ENCODE peak calls at places on chromosomes 11 and 22, in six cellular contexts. One of them, this sample, is unnamed.

GRCh38 chr22:43953988-43954771 is 1.1 kb upstream of the SAMM50 start:
- DNase-seq in right lobe of liver: no peak
- DNase-seq in Calu3: no peak
- DNase-seq in NB4: peak
- DNase-seq in BJ: no peak
- DNase-seq in heart right ventricle: no peak
- DNase-seq in this sample: no peak

GRCh38 chr22:41641854-41642253 is 20.8 kb downstream of the XRCC6 start:
- DNase-seq in Calu3: no peak
- DNase-seq in BJ: no peak
- DNase-seq in right lobe of liver: peak
- DNase-seq in heart right ventricle: no peak
- DNase-seq in NB4: no peak
- DNase-seq in this sample: no peak

GRCh38 chr11:71240865-71241691 is 11.3 kb downstream of the SHANK2 start:
- DNase-seq in right lobe of liver: peak
- DNase-seq in NB4: peak
- DNase-seq in BJ: peak
- DNase-seq in heart right ventricle: no peak
- DNase-seq in Calu3: peak
- DNase-seq in this sample: no peak

GRCh38 chr11:70191495-70192140 is 11.5 kb upstream of the FADD start:
- DNase-seq in heart right ventricle: peak
- DNase-seq in BJ: no peak
- DNase-seq in Calu3: peak
- DNase-seq in right lobe of liver: peak
- DNase-seq in NB4: peak
- DNase-seq in this sample: peak

GRCh38 chr22:49016909-49017768 is 810.5 kb downstream of the BRD1 start:
- DNase-seq in BJ: no peak
- DNase-seq in Calu3: no peak
- DNase-seq in heart right ventricle: no peak
- DNase-seq in NB4: no peak
- DNase-seq in right lobe of liver: peak
- DNase-seq in this sample: no peak

GRCh38 chr11:34840736-34841386 is 75.3 kb downstream of the APIP start:
- DNase-seq in BJ: no peak
- DNase-seq in heart right ventricle: no peak
- DNase-seq in NB4: peak
- DNase-seq in Calu3: peak
- DNase-seq in right lobe of liver: peak
- DNase-seq in this sample: peak

GRCh38 chr11:79209540-79210266 is 231.1 kb downstream of the TENM4 start:
- DNase-seq in heart right ventricle: peak
- DNase-seq in Calu3: no peak
- DNase-seq in BJ: no peak
- DNase-seq in NB4: no peak
- DNase-seq in right lobe of liver: no peak
- DNase-seq in this sample: no peak

GRCh38 chr11:13090228-13090708 is 81.2 kb downstream of the RASSF10 start:
- DNase-seq in heart right ventricle: no peak
- DNase-seq in right lobe of liver: no peak
- DNase-seq in Calu3: no peak
- DNase-seq in NB4: peak
- DNase-seq in BJ: no peak
- DNase-seq in this sample: no peak

GRCh38 chr22:25235547-25236290 is 16.3 kb downstream of the CRYBB2 start:
- DNase-seq in BJ: no peak
- DNase-seq in right lobe of liver: peak
- DNase-seq in NB4: peak
- DNase-seq in heart right ventricle: peak
- DNase-seq in Calu3: peak
- DNase-seq in this sample: peak

GRCh38 chr22:45316796-45317526 is 7.2 kb downstream of the FAM118A start:
- DNase-seq in BJ: no peak
- DNase-seq in right lobe of liver: no peak
- DNase-seq in Calu3: no peak
- DNase-seq in heart right ventricle: no peak
- DNase-seq in NB4: no peak
- DNase-seq in this sample: no peak

GRCh38 chr11:122769126-122769780 is 69.0 kb upstream of the CRTAM start:
- DNase-seq in right lobe of liver: no peak
- DNase-seq in heart right ventricle: no peak
- DNase-seq in NB4: no peak
- DNase-seq in Calu3: no peak
- DNase-seq in BJ: no peak
- DNase-seq in this sample: peak

GRCh38 chr22:36470994-36471331 is 10.5 kb downstream of the TXN2 start:
- DNase-seq in right lobe of liver: no peak
- DNase-seq in Calu3: no peak
- DNase-seq in NB4: no peak
- DNase-seq in heart right ventricle: no peak
- DNase-seq in BJ: no peak
- DNase-seq in this sample: no peak

GRCh38 chr22:19705181-19705934 is 8.9 kb upstream of the SEPTIN5 start:
- DNase-seq in right lobe of liver: no peak
- DNase-seq in NB4: no peak
- DNase-seq in Calu3: no peak
- DNase-seq in heart right ventricle: no peak
- DNase-seq in BJ: no peak
- DNase-seq in this sample: no peak

GRCh38 chr11:10263929-10264328 is 30.1 kb downstream of the SBF2 start:
- DNase-seq in Calu3: no peak
- DNase-seq in BJ: peak
- DNase-seq in heart right ventricle: no peak
- DNase-seq in NB4: no peak
- DNase-seq in right lobe of liver: no peak
- DNase-seq in this sample: no peak

GRCh38 chr11:57668467-57668890 is 565 bp downstream of the ZDHHC5 start:
- DNase-seq in Calu3: no peak
- DNase-seq in NB4: peak
- DNase-seq in right lobe of liver: no peak
- DNase-seq in heart right ventricle: no peak
- DNase-seq in BJ: no peak
- DNase-seq in this sample: peak

GRCh38 chr11:19380375-19380774 is 139.6 kb upstream of the E2F8 start:
- DNase-seq in NB4: peak
- DNase-seq in right lobe of liver: no peak
- DNase-seq in Calu3: peak
- DNase-seq in heart right ventricle: no peak
- DNase-seq in BJ: peak
- DNase-seq in this sample: no peak

GRCh38 chr22:26056455-26056854 is 112.8 kb upstream of the SEZ6L start:
- DNase-seq in NB4: no peak
- DNase-seq in right lobe of liver: no peak
- DNase-seq in heart right ventricle: no peak
- DNase-seq in Calu3: no peak
- DNase-seq in BJ: no peak
- DNase-seq in this sample: no peak

GRCh38 chr22:26669060-26669481 is 11.7 kb downstream of the MIAT start:
- DNase-seq in right lobe of liver: no peak
- DNase-seq in NB4: peak
- DNase-seq in heart right ventricle: no peak
- DNase-seq in BJ: no peak
- DNase-seq in Calu3: peak
- DNase-seq in this sample: peak

GRCh38 chr11:68282141-68282860 is 10.5 kb upstream of the C11orf24 start:
- DNase-seq in BJ: no peak
- DNase-seq in right lobe of liver: no peak
- DNase-seq in Calu3: no peak
- DNase-seq in NB4: peak
- DNase-seq in heart right ventricle: no peak
- DNase-seq in this sample: peak

GRCh38 chr11:9672288-9672916 is 8.5 kb downstream of the SWAP70 start:
- DNase-seq in right lobe of liver: no peak
- DNase-seq in BJ: no peak
- DNase-seq in Calu3: no peak
- DNase-seq in heart right ventricle: no peak
- DNase-seq in NB4: no peak
- DNase-seq in this sample: peak

GRCh38 chr22:20128902-20129746 is 2.5 kb upstream of the ZDHHC8 start:
- DNase-seq in Calu3: peak
- DNase-seq in right lobe of liver: peak
- DNase-seq in BJ: no peak
- DNase-seq in heart right ventricle: no peak
- DNase-seq in NB4: peak
- DNase-seq in this sample: peak

GRCh38 chr11:74094393-74094792 is 76.4 kb downstream of the C2CD3 start:
- DNase-seq in NB4: no peak
- DNase-seq in heart right ventricle: no peak
- DNase-seq in Calu3: no peak
- DNase-seq in BJ: no peak
- DNase-seq in right lobe of liver: no peak
- DNase-seq in this sample: no peak

GRCh38 chr11:74086242-74086884 is 77.5 kb upstream of the UCP3 start:
- DNase-seq in NB4: no peak
- DNase-seq in right lobe of liver: no peak
- DNase-seq in Calu3: no peak
- DNase-seq in BJ: no peak
- DNase-seq in heart right ventricle: no peak
- DNase-seq in this sample: no peak

GRCh38 chr11:74092425-74092824 is 78.4 kb downstream of the C2CD3 start:
- DNase-seq in heart right ventricle: no peak
- DNase-seq in Calu3: no peak
- DNase-seq in BJ: no peak
- DNase-seq in NB4: no peak
- DNase-seq in right lobe of liver: no peak
- DNase-seq in this sample: no peak

GRCh38 chr11:74091549-74091948 is 79.3 kb downstream of the C2CD3 start:
- DNase-seq in heart right ventricle: no peak
- DNase-seq in Calu3: no peak
- DNase-seq in NB4: no peak
- DNase-seq in right lobe of liver: no peak
- DNase-seq in BJ: no peak
- DNase-seq in this sample: no peak

DNA sequence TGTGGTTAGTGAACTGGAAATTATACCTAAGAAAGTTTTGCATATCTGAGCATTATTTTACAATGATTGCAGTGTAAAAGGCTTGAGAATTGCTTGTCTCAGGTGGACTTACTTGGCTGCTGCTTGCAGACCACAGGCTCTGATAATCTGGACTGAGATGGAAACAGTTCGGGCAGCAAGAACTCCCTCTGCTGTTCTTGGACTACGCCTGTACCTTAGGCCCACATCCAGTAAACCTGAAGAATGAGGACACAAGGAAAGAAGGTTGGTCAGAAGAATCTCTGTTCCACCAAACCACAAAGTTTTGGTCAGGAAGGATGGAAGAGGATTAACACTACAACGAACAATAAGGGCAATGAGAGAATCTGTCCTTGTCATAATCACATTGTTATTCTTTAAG is 80.1 kb downstream of the C2CD3 start:
- DNase-seq in heart right ventricle: no peak
- DNase-seq in right lobe of liver: no peak
- DNase-seq in NB4: peak
- DNase-seq in Calu3: peak
- DNase-seq in BJ: no peak
- DNase-seq in this sample: no peak
- TF ChIP-seq CTCF in heart right ventricle: peak
- TF ChIP-seq CTCF in right lobe of liver: peak
- TF ChIP-seq CTCF in NB4: peak
- TF ChIP-seq CTCF in Calu3: no peak
- TF ChIP-seq CTCF in BJ: peak
- TF ChIP-seq CTCF in this sample: no peak

DNA sequence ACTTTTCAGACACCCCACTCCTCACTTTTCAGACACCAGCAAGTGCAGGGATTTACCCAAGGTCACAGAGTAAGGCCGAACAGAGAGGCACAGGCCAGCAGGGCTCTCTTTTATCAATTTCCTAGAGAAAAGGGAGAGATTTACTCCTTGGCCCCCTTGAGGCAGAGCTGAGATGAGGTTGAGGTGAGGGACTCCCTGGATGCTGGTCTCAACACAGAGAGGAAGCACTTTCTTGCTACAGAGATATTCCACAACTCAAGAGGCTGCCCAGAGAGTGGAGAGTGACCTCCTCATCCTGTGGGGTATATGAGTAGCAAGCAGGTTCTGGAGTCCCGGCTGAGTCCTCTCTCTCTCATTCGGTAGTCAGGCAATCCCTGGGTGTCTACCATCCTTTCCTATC is 2.0 kb upstream of the ARHGEF17 start:
- DNase-seq in Calu3: no peak
- DNase-seq in heart right ventricle: no peak
- DNase-seq in BJ: no peak
- DNase-seq in NB4: peak
- DNase-seq in right lobe of liver: no peak
- DNase-seq in this sample: no peak
- TF ChIP-seq CTCF in Calu3: no peak
- TF ChIP-seq CTCF in heart right ventricle: no peak
- TF ChIP-seq CTCF in BJ: peak
- TF ChIP-seq CTCF in NB4: no peak
- TF ChIP-seq CTCF in right lobe of liver: no peak
- TF ChIP-seq CTCF in this sample: no peak

DNA sequence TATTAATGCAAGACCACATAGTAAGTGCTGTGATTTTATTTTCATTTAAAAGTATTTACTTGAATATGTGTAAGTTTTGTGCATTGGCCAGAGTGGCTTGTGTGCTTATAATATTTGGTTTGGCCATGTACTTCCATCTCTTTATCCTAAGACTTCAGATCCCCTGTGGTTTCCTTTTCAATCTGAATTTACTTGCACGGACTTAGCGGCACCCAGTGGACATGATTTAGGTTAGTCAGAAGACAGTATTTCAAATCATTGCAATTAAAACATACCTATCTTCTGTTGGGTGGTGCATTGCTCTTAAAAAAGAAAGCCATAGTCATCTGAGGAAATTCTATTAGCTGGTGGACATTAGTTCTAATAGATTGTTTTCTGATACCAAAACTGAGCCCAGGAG is 30.7 kb downstream of the PIWIL4 start:
- DNase-seq in heart right ventricle: no peak
- DNase-seq in Calu3: no peak
- DNase-seq in right lobe of liver: no peak
- DNase-seq in NB4: no peak
- DNase-seq in BJ: no peak
- DNase-seq in this sample: peak
- TF ChIP-seq CTCF in heart right ventricle: no peak
- TF ChIP-seq CTCF in Calu3: no peak
- TF ChIP-seq CTCF in right lobe of liver: peak
- TF ChIP-seq CTCF in NB4: no peak
- TF ChIP-seq CTCF in BJ: no peak
- TF ChIP-seq CTCF in this sample: no peak

GRCh38 chr11:116556483-116556882 is 216.3 kb downstream of the BUD13 start:
- DNase-seq in right lobe of liver: no peak
- DNase-seq in NB4: no peak
- DNase-seq in BJ: no peak
- DNase-seq in heart right ventricle: no peak
- DNase-seq in Calu3: no peak
- DNase-seq in this sample: no peak

GRCh38 chr11:116558504-116559252 is 214.1 kb downstream of the BUD13 start:
- DNase-seq in NB4: no peak
- DNase-seq in right lobe of liver: no peak
- DNase-seq in Calu3: no peak
- DNase-seq in heart right ventricle: no peak
- DNase-seq in BJ: no peak
- DNase-seq in this sample: no peak

GRCh38 chr11:116548286-116548685 is 224.5 kb downstream of the BUD13 start:
- DNase-seq in BJ: no peak
- DNase-seq in NB4: no peak
- DNase-seq in right lobe of liver: no peak
- DNase-seq in heart right ventricle: no peak
- DNase-seq in Calu3: no peak
- DNase-seq in this sample: no peak

GRCh38 chr11:116557261-116557660 is 215.5 kb downstream of the BUD13 start:
- DNase-seq in NB4: no peak
- DNase-seq in right lobe of liver: no peak
- DNase-seq in BJ: no peak
- DNase-seq in heart right ventricle: no peak
- DNase-seq in Calu3: no peak
- DNase-seq in this sample: no peak

GRCh38 chr11:116553482-116553881 is 219.3 kb downstream of the BUD13 start:
- DNase-seq in heart right ventricle: no peak
- DNase-seq in BJ: no peak
- DNase-seq in Calu3: no peak
- DNase-seq in NB4: no peak
- DNase-seq in right lobe of liver: no peak
- DNase-seq in this sample: no peak
- TF ChIP-seq CTCF in heart right ventricle: no peak
- TF ChIP-seq CTCF in BJ: no peak
- TF ChIP-seq CTCF in Calu3: no peak
- TF ChIP-seq CTCF in NB4: no peak
- TF ChIP-seq CTCF in right lobe of liver: no peak
- TF ChIP-seq CTCF in this sample: no peak